ENCODE peak calls at places on chromosomes 1 and 21, in four cellular contexts. One of them, this sample, is unnamed. For H3K36me3 and H3K9me1, the result is how much of the 10 kb centered on the place peaks cover.

GRCh38 chr1:193569696-193570269 is 383.4 kb upstream of the B3GALT2 start:
- DNase-seq in IMR-90: peak
- DNase-seq in endothelial cell of umbilical vein: no peak
- DNase-seq in K562: no peak
- DNase-seq in this sample: peak

GRCh38 chr21:42004406-42005199 is 5.6 kb downstream of the ZBTB21 start:
- DNase-seq in IMR-90: no peak
- DNase-seq in endothelial cell of umbilical vein: no peak
- DNase-seq in K562: no peak
- DNase-seq in this sample: no peak

GRCh38 chr1:31297273-31298247 is 728 bp downstream of the ZCCHC17 start:
- DNase-seq in IMR-90: peak
- DNase-seq in endothelial cell of umbilical vein: peak
- DNase-seq in K562: peak
- DNase-seq in this sample: peak

GRCh38 chr1:171434717-171435346 is 50.5 kb upstream of the PRRC2C start:
- DNase-seq in IMR-90: peak
- DNase-seq in endothelial cell of umbilical vein: peak
- DNase-seq in K562: no peak
- DNase-seq in this sample: peak

GRCh38 chr1:225907341-225907740 is 16.7 kb downstream of the PYCR2 start:
- DNase-seq in IMR-90: no peak
- DNase-seq in endothelial cell of umbilical vein: no peak
- DNase-seq in K562: no peak
- DNase-seq in this sample: no peak

GRCh38 chr21:42688226-42688840 is 34.9 kb downstream of the PDE9A start:
- DNase-seq in IMR-90: no peak
- DNase-seq in endothelial cell of umbilical vein: no peak
- DNase-seq in K562: no peak
- DNase-seq in this sample: no peak

GRCh38 chr1:234326493-234327366 is 46.5 kb upstream of the COA6 start:
- DNase-seq in IMR-90: peak
- DNase-seq in endothelial cell of umbilical vein: peak
- DNase-seq in K562: peak
- DNase-seq in this sample: no peak

GRCh38 chr1:5744342-5744741 is 247.9 kb downstream of the NPHP4 start:
- DNase-seq in IMR-90: no peak
- DNase-seq in endothelial cell of umbilical vein: no peak
- DNase-seq in K562: no peak
- DNase-seq in this sample: no peak

GRCh38 chr1:87295720-87296119 is 33.0 kb upstream of the LMO4 start:
- DNase-seq in IMR-90: no peak
- DNase-seq in endothelial cell of umbilical vein: no peak
- DNase-seq in K562: no peak
- DNase-seq in this sample: no peak

GRCh38 chr1:53543130-53543770 is 84.1 kb downstream of the DMRTB1 start:
- DNase-seq in IMR-90: no peak
- DNase-seq in endothelial cell of umbilical vein: no peak
- DNase-seq in K562: no peak
- DNase-seq in this sample: no peak

GRCh38 chr1:89609781-89610456 is 23.0 kb upstream of the LRRC8C start:
- DNase-seq in IMR-90: no peak
- DNase-seq in endothelial cell of umbilical vein: no peak
- DNase-seq in K562: no peak
- DNase-seq in this sample: no peak

GRCh38 chr1:228555074-228555989 is 68.2 kb downstream of the RNF187 start:
- DNase-seq in IMR-90: no peak
- DNase-seq in endothelial cell of umbilical vein: no peak
- DNase-seq in K562: peak
- DNase-seq in this sample: no peak

GRCh38 chr1:206923009-206923960 is 1.5 kb upstream of the FCMR start:
- DNase-seq in IMR-90: no peak
- DNase-seq in endothelial cell of umbilical vein: no peak
- DNase-seq in K562: no peak
- DNase-seq in this sample: no peak

GRCh38 chr21:44425307-44425894 is 29.9 kb upstream of the LRRC3 start:
- DNase-seq in IMR-90: no peak
- DNase-seq in endothelial cell of umbilical vein: no peak
- DNase-seq in K562: no peak
- DNase-seq in this sample: no peak

GRCh38 chr1:170560681-170561285 is 28.8 kb downstream of the GORAB start:
- DNase-seq in IMR-90: no peak
- DNase-seq in endothelial cell of umbilical vein: no peak
- DNase-seq in K562: no peak
- DNase-seq in this sample: peak

GRCh38 chr1:226349081-226349480 is 40.1 kb upstream of the LIN9 start:
- DNase-seq in IMR-90: no peak
- DNase-seq in endothelial cell of umbilical vein: no peak
- DNase-seq in K562: no peak
- DNase-seq in this sample: no peak

GRCh38 chr1:29256979-29257804 is 20.9 kb downstream of the PTPRU start:
- DNase-seq in IMR-90: no peak
- DNase-seq in endothelial cell of umbilical vein: no peak
- DNase-seq in K562: peak
- DNase-seq in this sample: no peak

GRCh38 chr1:90045853-90046563 is 51.1 kb downstream of the ZNF326 start:
- DNase-seq in IMR-90: peak
- DNase-seq in endothelial cell of umbilical vein: peak
- DNase-seq in K562: peak
- DNase-seq in this sample: no peak

GRCh38 chr21:34877485-34878128 is 171.5 kb downstream of the RUNX1 start:
- DNase-seq in IMR-90: no peak
- DNase-seq in endothelial cell of umbilical vein: no peak
- DNase-seq in K562: no peak
- DNase-seq in this sample: no peak

GRCh38 chr1:46687095-46687659 is 15.5 kb downstream of the TEX38 start:
- DNase-seq in IMR-90: peak
- DNase-seq in endothelial cell of umbilical vein: peak
- DNase-seq in K562: no peak
- DNase-seq in this sample: no peak

GRCh38 chr1:46689897-46690296 is 18.2 kb downstream of the TEX38 start:
- DNase-seq in IMR-90: no peak
- DNase-seq in endothelial cell of umbilical vein: no peak
- DNase-seq in K562: no peak
- DNase-seq in this sample: no peak

GRCh38 chr1:46687910-46688509 is 16.4 kb downstream of the TEX38 start:
- DNase-seq in IMR-90: no peak
- DNase-seq in endothelial cell of umbilical vein: peak
- DNase-seq in K562: no peak
- DNase-seq in this sample: no peak

GRCh38 chr1:46690931-46691411 is 19.3 kb downstream of the TEX38 start:
- DNase-seq in IMR-90: no peak
- DNase-seq in endothelial cell of umbilical vein: no peak
- DNase-seq in K562: no peak
- DNase-seq in this sample: no peak

DNA sequence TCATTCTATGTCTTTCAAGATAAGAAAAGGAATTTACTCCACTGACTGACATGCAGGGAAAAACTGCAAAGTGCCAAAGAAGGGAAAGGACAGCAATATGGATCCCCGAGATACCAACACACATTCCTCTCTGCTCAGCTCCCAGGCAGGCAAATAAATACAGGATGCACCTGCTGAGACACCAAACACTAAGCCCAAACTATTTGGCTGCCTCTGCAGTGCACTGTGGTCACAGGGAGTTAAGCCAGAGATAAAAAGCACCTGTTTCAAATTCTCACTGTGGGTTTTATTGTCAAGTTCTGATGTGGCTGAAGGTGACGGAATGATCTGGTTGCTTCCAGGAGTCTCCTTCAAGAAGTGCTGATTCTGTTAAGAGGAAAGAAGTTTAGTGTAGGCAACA is 17.7 kb downstream of the TEX38 start:
- DNase-seq in IMR-90: no peak
- DNase-seq in endothelial cell of umbilical vein: peak
- DNase-seq in K562: no peak
- DNase-seq in this sample: no peak
- H3K36me3 ChIP-seq in IMR-90: under half
- H3K36me3 ChIP-seq in endothelial cell of umbilical vein: under half
- H3K36me3 ChIP-seq in K562: half or more
- H3K36me3 ChIP-seq in this sample: under half

GRCh38 chr1:24805534-24806301 is 60.5 kb downstream of the CLIC4 start:
- DNase-seq in IMR-90: peak
- DNase-seq in endothelial cell of umbilical vein: peak
- DNase-seq in K562: no peak
- DNase-seq in this sample: no peak

GRCh38 chr1:24803220-24803619 is 58.0 kb downstream of the CLIC4 start:
- DNase-seq in IMR-90: no peak
- DNase-seq in endothelial cell of umbilical vein: peak
- DNase-seq in K562: no peak
- DNase-seq in this sample: no peak

GRCh38 chr1:24806588-24806987 is 61.3 kb downstream of the CLIC4 start:
- DNase-seq in IMR-90: no peak
- DNase-seq in endothelial cell of umbilical vein: peak
- DNase-seq in K562: no peak
- DNase-seq in this sample: no peak

GRCh38 chr1:24801169-24801568 is 55.9 kb downstream of the CLIC4 start:
- DNase-seq in IMR-90: no peak
- DNase-seq in endothelial cell of umbilical vein: no peak
- DNase-seq in K562: no peak
- DNase-seq in this sample: no peak

GRCh38 chr1:24803987-24804530 is 58.8 kb downstream of the CLIC4 start:
- DNase-seq in IMR-90: no peak
- DNase-seq in endothelial cell of umbilical vein: peak
- DNase-seq in K562: no peak
- DNase-seq in this sample: no peak
- H3K27ac ChIP-seq in IMR-90: no peak
- H3K27ac ChIP-seq in endothelial cell of umbilical vein: peak
- H3K27ac ChIP-seq in K562: peak
- H3K27ac ChIP-seq in this sample: no peak

GRCh38 chr1:39116116-39116607 is 88.3 kb upstream of the MACF1 start:
- DNase-seq in IMR-90: no peak
- DNase-seq in endothelial cell of umbilical vein: peak
- DNase-seq in K562: no peak
- DNase-seq in this sample: no peak

GRCh38 chr1:39113109-39113743 is 87.1 kb downstream of the NDUFS5 start:
- DNase-seq in IMR-90: no peak
- DNase-seq in endothelial cell of umbilical vein: no peak
- DNase-seq in K562: no peak
- DNase-seq in this sample: no peak

GRCh38 chr1:39115271-39116110 is 89.0 kb upstream of the MACF1 start:
- DNase-seq in IMR-90: peak
- DNase-seq in endothelial cell of umbilical vein: no peak
- DNase-seq in K562: peak
- DNase-seq in this sample: no peak

GRCh38 chr1:39117985-39118384 is 86.5 kb upstream of the MACF1 start:
- DNase-seq in IMR-90: no peak
- DNase-seq in endothelial cell of umbilical vein: no peak
- DNase-seq in K562: no peak
- DNase-seq in this sample: no peak

DNA sequence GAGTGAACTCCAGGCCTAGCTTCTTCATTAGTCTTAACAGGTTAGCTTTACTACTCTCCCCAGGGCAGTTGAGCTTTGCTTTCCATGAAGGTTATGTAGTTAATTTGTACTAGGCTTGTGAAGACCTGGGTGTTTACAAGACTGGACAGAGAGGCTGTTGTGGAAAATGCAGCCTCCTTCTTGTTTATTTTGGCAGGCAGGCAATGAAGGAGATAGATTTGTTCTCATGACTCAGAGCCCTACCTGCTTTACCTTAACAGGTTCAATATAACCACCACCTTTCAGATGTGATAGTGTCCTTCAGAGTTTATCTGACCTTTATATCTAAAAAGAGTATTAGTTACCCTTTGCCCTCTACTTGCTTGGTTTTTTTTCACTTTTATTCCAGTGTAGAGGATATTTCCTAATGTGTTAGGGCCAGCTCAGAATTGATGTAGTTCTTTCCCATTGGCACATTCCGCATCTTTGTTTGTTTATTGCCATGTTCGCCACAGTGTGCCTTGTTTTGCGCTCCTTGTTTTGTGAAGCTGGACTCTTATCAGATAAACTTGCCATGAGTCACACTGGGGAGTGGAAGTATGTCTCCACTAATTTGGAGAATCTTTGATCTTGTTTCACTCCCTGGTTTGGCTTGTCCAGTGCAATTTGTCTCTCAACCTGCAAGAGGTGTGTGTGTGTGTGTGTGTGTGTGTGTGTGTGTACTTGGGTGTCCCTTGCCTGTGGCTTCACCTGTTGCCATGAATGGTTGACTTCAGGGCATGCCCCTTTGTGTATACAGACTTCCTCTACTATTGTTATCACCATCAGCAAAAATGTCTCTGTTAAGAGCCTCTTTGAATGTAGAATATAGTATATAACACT is 87.4 kb upstream of the MACF1 start:
- DNase-seq in IMR-90: no peak
- DNase-seq in endothelial cell of umbilical vein: peak
- DNase-seq in K562: peak
- DNase-seq in this sample: no peak
- H3K9me1 ChIP-seq in IMR-90: under half
- H3K9me1 ChIP-seq in endothelial cell of umbilical vein: under half
- H3K9me1 ChIP-seq in K562: under half
- H3K9me1 ChIP-seq in this sample: under half

DNA sequence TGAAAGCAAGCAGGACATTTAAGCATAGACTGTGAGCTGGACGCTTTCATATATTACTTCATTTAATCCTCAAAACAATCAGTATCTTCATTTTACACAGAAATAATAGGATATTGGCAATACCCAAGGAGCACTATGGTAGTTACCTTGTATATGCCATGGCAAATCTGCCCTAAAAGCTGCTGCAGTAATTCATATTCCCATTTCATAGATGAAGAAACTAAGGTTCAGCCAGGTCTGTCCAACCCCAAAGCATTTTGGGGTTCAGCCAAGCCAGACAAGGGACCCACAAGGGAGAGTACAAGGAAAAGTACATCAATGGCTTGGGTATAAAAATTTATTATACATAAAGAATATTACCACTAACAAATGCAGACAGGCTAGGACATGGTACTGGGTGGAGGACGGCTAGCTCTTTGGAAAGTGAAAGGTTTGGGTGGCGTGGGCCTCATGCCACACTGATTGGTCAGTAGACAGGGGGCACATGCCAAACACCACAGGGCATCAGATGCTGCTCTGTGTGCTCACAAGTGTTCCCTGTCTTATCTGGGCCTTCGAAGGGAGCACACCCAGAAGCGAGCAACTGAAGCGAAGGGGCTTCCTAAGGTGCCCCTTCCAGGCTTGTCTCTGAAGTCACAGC is 23.9 kb upstream of the PTAFR start:
- DNase-seq in IMR-90: no peak
- DNase-seq in endothelial cell of umbilical vein: no peak
- DNase-seq in K562: no peak
- DNase-seq in this sample: no peak
- H3K36me3 ChIP-seq in IMR-90: half or more
- H3K36me3 ChIP-seq in endothelial cell of umbilical vein: under half
- H3K36me3 ChIP-seq in K562: half or more
- H3K36me3 ChIP-seq in this sample: under half

DNA sequence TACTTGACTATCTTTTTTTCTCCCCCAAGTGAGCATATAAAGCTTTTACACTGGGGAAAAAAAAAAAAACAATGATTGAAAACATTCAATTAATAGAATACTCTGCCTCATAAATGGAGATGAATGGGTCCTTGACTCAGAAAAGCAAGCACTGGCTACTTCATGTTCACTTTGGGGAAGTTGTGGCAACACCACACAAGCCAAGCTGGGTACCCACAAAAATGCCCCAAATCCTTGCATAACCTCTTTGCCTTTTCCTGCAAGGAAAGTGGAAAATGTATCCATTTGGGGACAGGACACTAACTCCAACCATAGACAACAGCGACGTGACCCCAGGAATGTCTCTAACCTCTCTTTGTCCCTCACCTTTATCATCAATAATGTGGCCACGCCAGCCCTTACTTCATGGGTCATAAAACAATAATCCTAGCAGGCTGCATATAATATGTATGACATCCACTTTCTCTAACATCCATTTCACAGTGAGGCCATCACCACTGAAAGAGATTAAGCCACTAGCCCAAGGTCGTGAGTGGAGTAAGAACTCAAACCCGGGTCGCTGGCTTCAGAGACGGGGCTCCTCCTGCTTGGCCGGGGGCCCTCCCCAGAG is 2.3 kb downstream of the ECE1 start:
- DNase-seq in IMR-90: no peak
- DNase-seq in endothelial cell of umbilical vein: no peak
- DNase-seq in K562: no peak
- DNase-seq in this sample: no peak
- H3K27ac ChIP-seq in IMR-90: no peak
- H3K27ac ChIP-seq in endothelial cell of umbilical vein: no peak
- H3K27ac ChIP-seq in K562: no peak
- H3K27ac ChIP-seq in this sample: no peak